ENCODE peak calls at places on chromosomes 16 and 17, in seven cellular contexts. Q, V, Y, A, C, E and Z are unnamed samples.

GRCh38 chr16:84383106-84383505 is 14.8 kb downstream of the ATP2C2 start:
- DNase-seq in C (no peak), Q (no peak), E (no peak), V (no peak), Y (peak), A (no peak), Z (no peak)

GRCh38 chr17:2682304-2682938 is 29.1 kb downstream of the CLUH start:
- DNase-seq in V (no peak), A (no peak), Y (no peak), Q (no peak), E (no peak), C (no peak), Z (no peak)

GRCh38 chr17:69525920-69526841 is 111.7 kb downstream of the MAP2K6 start:
- DNase-seq in C (peak), Y (no peak), E (peak), Q (peak), A (peak), V (peak), Z (peak)

GRCh38 chr17:43033947-43034622 is 9.1 kb downstream of the RND2 start:
- DNase-seq in C (no peak), Y (no peak), Q (no peak), A (no peak), E (no peak), V (no peak), Z (no peak)

GRCh38 chr17:69500911-69501429 is 86.5 kb downstream of the MAP2K6 start:
- DNase-seq in A (peak), Y (no peak), C (no peak), E (no peak), Q (no peak), V (peak), Z (peak)

GRCh38 chr16:88754912-88755744 is 29.9 kb downstream of the PIEZO1 start:
- DNase-seq in Q (no peak), E (no peak), Y (no peak), V (peak), A (no peak), C (no peak), Z (no peak)

GRCh38 chr17:42784361-42784760 is 4.0 kb downstream of the WNK4 start:
- DNase-seq in C (no peak), V (no peak), E (no peak), Q (no peak), A (no peak), Y (peak), Z (no peak)

GRCh38 chr17:43768382-43768781 is 9.8 kb upstream of the SOST start:
- DNase-seq in Q (peak), Y (no peak), E (peak), C (peak), A (peak), V (no peak), Z (peak)

GRCh38 chr16:80971814-80972213 is 34.9 kb downstream of the CMC2 start:
- DNase-seq in Q (no peak), E (no peak), C (no peak), A (no peak), Y (no peak), V (no peak), Z (no peak)

GRCh38 chr17:65698381-65699061 is 137.1 kb upstream of the AXIN2 start:
- DNase-seq in E (no peak), Y (no peak), V (no peak), Q (no peak), A (peak), C (no peak), Z (no peak)

GRCh38 chr16:22670551-22670970 is 143.4 kb upstream of the HS3ST2 start:
- DNase-seq in Q (no peak), E (no peak), C (peak), A (no peak), V (no peak), Y (no peak), Z (peak)

GRCh38 chr17:79408251-79408650 is 202.6 kb downstream of the RBFOX3 start:
- DNase-seq in V (no peak), Y (no peak), E (no peak), A (no peak), C (no peak), Q (no peak), Z (no peak)

GRCh38 chr16:18789850-18790706 is at the start of gene RPS15A:
- DNase-seq in Y (peak), A (peak), V (peak), C (peak), Q (peak), E (peak), Z (peak)

GRCh38 chr17:55664287-55664686 is 58.4 kb downstream of the TMEM100 start:
- DNase-seq in Q (no peak), E (no peak), Y (no peak), C (no peak), A (peak), V (no peak), Z (no peak)

GRCh38 chr16:55357241-55357640 is 33.2 kb downstream of the IRX6 start:
- DNase-seq in A (no peak), C (no peak), V (no peak), E (no peak), Q (no peak), Y (no peak), Z (no peak)

GRCh38 chr16:89031715-89032659 is 55.0 kb upstream of the CBFA2T3 start:
- DNase-seq in C (no peak), Y (no peak), A (peak), E (peak), Q (peak), V (no peak), Z (no peak)

GRCh38 chr17:39170051-39170450 is 4.1 kb upstream of the ARL5C start:
- DNase-seq in C (no peak), Y (no peak), A (no peak), V (no peak), E (no peak), Q (no peak), Z (no peak)

GRCh38 chr17:63446981-63447687 is 1.0 kb upstream of the CYB561 start:
- DNase-seq in Q (peak), A (peak), V (peak), C (no peak), Y (peak), E (no peak), Z (no peak)

GRCh38 chr17:65446838-65447526 is 114.5 kb downstream of the AXIN2 start:
- DNase-seq in Y (no peak), C (no peak), A (no peak), V (no peak), E (peak), Q (no peak), Z (peak)

GRCh38 chr16:67857547-67858233 is 10.2 kb upstream of the CENPT start:
- DNase-seq in A (peak), C (peak), V (peak), Q (peak), E (peak), Y (peak), Z (peak)

GRCh38 chr16:83682858-83683235 is 124.9 kb upstream of the HSBP1 start:
- DNase-seq in C (no peak), Y (no peak), V (no peak), Q (no peak), A (no peak), E (no peak), Z (no peak)

GRCh38 chr17:15177343-15177742 is 87.8 kb downstream of the PMP22 start:
- DNase-seq in A (no peak), Q (no peak), C (no peak), Y (no peak), E (no peak), V (no peak), Z (no peak)

GRCh38 chr16:700684-701584 is 4.7 kb downstream of the FBXL16 start:
- DNase-seq in V (no peak), A (no peak), Q (no peak), E (no peak), Y (no peak), C (no peak), Z (no peak)

GRCh38 chr17:45339646-45340605 is 23.1 kb upstream of the MAP3K14 start:
- DNase-seq in V (no peak), Y (no peak), C (peak), Q (no peak), E (no peak), A (no peak), Z (peak)

GRCh38 chr17:17494499-17495447 is 1.4 kb downstream of the RASD1 start:
- DNase-seq in Y (peak), V (peak), C (peak), A (peak), E (peak), Q (peak), Z (peak)

GRCh38 chr17:40696651-40697072 is 6.9 kb downstream of the KRT24 start:
- DNase-seq in C (no peak), V (peak), Q (no peak), Y (no peak), E (no peak), A (no peak), Z (no peak)

GRCh38 chr17:65523411-65523810 is 38.0 kb downstream of the AXIN2 start:
- DNase-seq in A (no peak), Q (no peak), Y (no peak), V (no peak), C (no peak), E (no peak), Z (no peak)

GRCh38 chr17:77438241-77439204 is 297.8 kb downstream of the SEC14L1 start:
- DNase-seq in Y (no peak), C (no peak), V (no peak), Q (no peak), E (no peak), A (no peak), Z (no peak)

GRCh38 chr17:72903522-72903921 is 189.0 kb downstream of the SLC39A11 start:
- DNase-seq in Y (no peak), V (no peak), C (no peak), A (no peak), Q (no peak), E (no peak), Z (no peak)

GRCh38 chr17:50794361-50794760 is 27.0 kb upstream of the ANKRD40CL start:
- DNase-seq in Y (no peak), A (no peak), V (no peak), Q (no peak), E (no peak), C (no peak), Z (no peak)

GRCh38 chr16:21943571-21943970 is 9.6 kb upstream of the UQCRC2 start:
- DNase-seq in E (no peak), Q (no peak), V (no peak), A (no peak), Y (no peak), C (no peak), Z (no peak)

GRCh38 chr16:2473999-2474876 is 689 bp upstream of the TBC1D24 start:
- DNase-seq in C (no peak), Y (peak), Q (peak), A (peak), V (no peak), E (no peak), Z (no peak)

GRCh38 chr17:2027528-2028233 is 2.3 kb upstream of the DPH1 start:
- DNase-seq in A (no peak), E (no peak), Q (no peak), C (no peak), Y (no peak), V (no peak), Z (no peak)

GRCh38 chr16:12440233-12440530 is 363.5 kb downstream of the CPPED1 start:
- DNase-seq in V (no peak), Q (no peak), Y (no peak), A (no peak), C (no peak), E (no peak), Z (no peak)

GRCh38 chr17:50806141-50806643 is 29.2 kb upstream of the WFIKKN2 start:
- DNase-seq in V (no peak), E (no peak), A (peak), C (no peak), Q (peak), Y (no peak), Z (no peak)

GRCh38 chr16:25066747-25067631 is 44.6 kb upstream of the LCMT1 start:
- DNase-seq in E (peak), Q (peak), C (peak), A (peak), Y (peak), V (peak), Z (peak)
- TF ChIP-seq CTCF in E (no peak), Q (no peak), C (no peak), A (no peak), Y (no peak), V (no peak), Z (no peak)

GRCh38 chr17:74654742-74655141 is 31.2 kb upstream of the CD300E start:
- DNase-seq in Y (no peak), E (no peak), V (no peak), C (no peak), A (no peak), Q (no peak), Z (no peak)

GRCh38 chr17:74647871-74648672 is 24.5 kb upstream of the CD300E start:
- DNase-seq in C (no peak), V (no peak), A (no peak), E (no peak), Y (no peak), Q (no peak), Z (no peak)

GRCh38 chr17:74649909-74650308 is 26.4 kb upstream of the CD300E start:
- DNase-seq in E (no peak), Y (no peak), C (no peak), Q (no peak), V (no peak), A (no peak), Z (no peak)

GRCh38 chr17:74646231-74646630 is 22.7 kb upstream of the CD300E start:
- DNase-seq in Q (no peak), A (no peak), Y (no peak), E (no peak), V (no peak), C (no peak), Z (no peak)

DNA sequence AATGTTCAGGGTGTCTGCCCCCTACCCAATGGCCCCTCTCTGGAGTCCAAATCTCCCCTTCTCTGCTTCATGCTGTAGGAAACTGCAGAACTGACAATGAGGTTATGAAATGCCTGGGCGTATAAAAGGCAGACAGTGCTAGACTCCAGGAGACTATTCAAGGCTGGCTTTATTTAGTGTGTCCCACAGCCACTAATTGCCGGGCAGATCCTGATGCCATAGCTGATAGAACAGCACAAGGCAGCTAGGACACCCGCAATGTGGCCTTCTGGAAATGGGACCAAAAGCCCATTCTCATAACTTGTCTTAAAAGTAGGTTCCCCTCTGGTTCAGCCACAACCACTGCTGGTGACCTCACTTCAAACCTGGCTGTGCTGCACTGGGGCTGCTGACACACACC is 28.5 kb upstream of the CD300E start:
- DNase-seq in Y (no peak), Q (no peak), A (no peak), V (no peak), C (no peak), E (no peak), Z (no peak)
- TF ChIP-seq POLR2A in Y (no peak), Q (no peak), A (no peak), V (no peak), C (no peak), E (no peak), Z (no peak)

GRCh38 chr17:7833795-7834553 is at the start of gene KDM6B:
- DNase-seq in E (peak), Y (peak), Q (peak), V (peak), C (peak), A (peak), Z (peak)

GRCh38 chr17:7834554-7834890 is 505 bp downstream of the KDM6B start:
- DNase-seq in V (peak), A (peak), Y (peak), E (no peak), C (peak), Q (peak), Z (peak)

GRCh38 chr17:7835818-7836595 is 2.0 kb downstream of the KDM6B start:
- DNase-seq in C (peak), V (peak), E (no peak), A (peak), Q (peak), Y (peak), Z (peak)

GRCh38 chr17:7836596-7837374 is 2.8 kb downstream of the KDM6B start:
- DNase-seq in Q (peak), V (peak), A (peak), C (peak), E (peak), Y (peak), Z (peak)

DNA sequence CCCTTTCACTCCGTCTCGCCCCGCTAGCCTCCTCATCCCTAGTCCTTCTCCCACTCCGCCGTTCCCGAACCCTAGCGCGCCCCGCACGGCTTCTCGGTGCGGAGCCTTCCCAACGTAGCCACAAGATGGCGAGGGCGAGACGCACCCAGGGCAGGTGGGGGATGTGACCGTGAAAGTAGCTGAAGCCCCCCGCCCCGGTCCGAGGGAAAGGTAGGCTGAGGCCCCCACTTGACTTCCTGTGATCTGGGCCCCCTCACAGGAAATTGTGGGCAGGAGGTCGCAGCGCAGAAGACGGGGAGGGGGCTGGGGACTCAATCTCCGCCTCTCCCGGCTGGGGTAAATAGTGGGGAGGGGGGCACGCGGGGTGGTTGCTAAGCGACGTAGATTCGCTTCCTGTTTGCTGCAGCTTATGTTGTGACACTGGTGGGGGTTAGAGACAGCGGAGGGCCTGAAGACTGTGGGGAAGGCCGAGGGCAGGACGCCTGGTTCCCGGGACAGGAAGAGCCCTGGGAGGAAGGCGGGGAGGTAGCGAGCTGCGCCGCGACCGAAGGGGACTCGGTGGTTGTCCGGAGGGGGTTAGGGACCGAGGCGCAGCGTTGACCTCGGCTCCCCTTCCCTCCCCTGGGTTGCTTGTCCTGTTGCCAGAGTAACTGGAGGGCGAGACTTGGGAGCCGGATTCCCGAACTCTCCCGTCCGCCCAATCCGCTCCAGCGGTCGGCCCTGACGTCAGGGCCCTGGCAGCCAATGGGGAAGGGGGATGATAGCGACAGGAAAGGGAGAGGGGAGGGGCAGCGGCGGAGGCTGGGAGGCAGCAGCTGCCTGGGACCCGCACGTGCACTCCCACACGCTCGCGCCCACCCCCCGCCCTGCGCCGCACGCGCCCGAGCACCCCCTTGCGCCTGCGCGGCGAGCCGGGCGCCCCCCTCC is 1.1 kb downstream of the KDM6B start:
- DNase-seq in V (peak), C (peak), E (peak), A (peak), Y (peak), Q (peak), Z (peak)
- TF ChIP-seq CTCF in V (peak), C (peak), E (no peak), A (peak), Y (peak), Q (peak), Z (peak)

DNA sequence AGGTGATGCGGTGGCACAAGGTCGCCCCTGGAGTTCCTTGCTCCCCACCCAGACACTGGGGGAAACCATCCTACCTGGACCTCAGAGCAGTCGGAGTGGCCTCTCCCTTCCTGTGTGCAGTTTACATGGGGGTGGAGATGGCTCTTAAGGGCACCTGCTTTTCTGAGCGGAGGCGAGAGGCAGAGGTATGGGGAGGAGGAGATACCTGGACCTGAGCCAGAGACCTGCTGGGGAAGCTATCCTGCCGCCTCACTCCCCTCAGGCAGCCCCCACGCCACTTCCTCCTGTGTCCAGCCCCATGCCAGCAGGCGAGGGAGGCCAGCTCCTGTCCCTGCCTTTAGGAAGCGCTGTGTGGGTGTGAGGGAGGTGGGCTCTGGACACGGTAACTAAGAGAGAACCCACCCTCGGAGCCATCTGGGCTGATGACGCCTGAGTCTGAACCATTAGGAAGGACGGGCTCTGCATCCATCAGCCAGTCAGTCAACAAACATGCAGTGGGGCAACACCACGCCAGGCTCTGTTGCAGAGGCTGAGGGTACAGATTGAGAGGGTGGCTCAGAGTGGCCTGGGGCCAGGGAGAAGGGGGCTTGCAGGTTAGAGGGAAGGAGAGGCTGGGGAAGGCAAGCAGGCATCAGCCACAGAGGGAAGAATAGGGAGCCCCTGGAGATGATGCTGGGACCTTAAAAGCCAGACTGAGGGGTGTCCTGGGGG is 1.2 kb downstream of the CORO1A start:
- DNase-seq in E (no peak), Q (peak), A (peak), Y (peak), C (peak), V (no peak), Z (no peak)
- TF ChIP-seq POLR2A in E (no peak), Q (no peak), A (no peak), Y (no peak), C (no peak), V (no peak), Z (no peak)